ENCODE peak calls at places on chromosome 15, in nine cellular contexts. M, V, F, J, X, C, T, P and D are unnamed samples.
A peak's percentile ranks its signal among the peaks of the same experiment; 100 is the strongest.

GRCh38 chr15:47872869-47873301 is 155.6 kb downstream of the SEMA6D start:
- DNase-seq in M (no peak), V (no peak), F (no peak), J (no peak), X (no peak), C (peak; percentile 45), T (no peak), P (no peak), D (no peak)

GRCh38 chr15:56295433-56295832 is 51.8 kb upstream of the RFX7 start:
- DNase-seq in M (no peak), V (no peak), F (no peak), J (no peak), X (no peak), C (no peak), T (no peak), P (no peak), D (no peak)

GRCh38 chr15:43186003-43186353 is 775 bp downstream of the CCNDBP1 start:
- DNase-seq in M (peak; percentile 29), V (no peak), F (no peak), J (no peak), X (no peak), C (no peak), T (no peak), P (no peak), D (no peak)

GRCh38 chr15:85792102-85792731 is 2.5 kb downstream of the KLHL25 start:
- DNase-seq in M (no peak), V (no peak), F (no peak), J (no peak), X (no peak), C (no peak), T (no peak), P (no peak), D (no peak)

GRCh38 chr15:40510201-40510600 is 39.4 kb downstream of the CHST14 start:
- DNase-seq in M (no peak), V (no peak), F (no peak), J (no peak), X (no peak), C (no peak), T (no peak), P (no peak), D (no peak)

GRCh38 chr15:97521894-97522293 is 438.6 kb upstream of the ARRDC4 start:
- DNase-seq in M (peak; percentile 39), V (no peak), F (no peak), J (no peak), X (no peak), C (peak; percentile 86), T (no peak), P (peak; percentile 68), D (no peak)

GRCh38 chr15:43212299-43212698 is 8.5 kb downstream of the EPB42 start:
- DNase-seq in M (no peak), V (no peak), F (no peak), J (no peak), X (no peak), C (no peak), T (peak; percentile 16), P (no peak), D (no peak)

GRCh38 chr15:51267047-51267713 is 71.2 kb downstream of the CYP19A1 start:
- DNase-seq in M (peak; percentile 34), V (no peak), F (no peak), J (no peak), X (no peak), C (no peak), T (no peak), P (no peak), D (no peak)

GRCh38 chr15:84009616-84010015 is 226.0 kb upstream of the GOLGA6L4 start:
- DNase-seq in M (no peak), V (no peak), F (no peak), J (no peak), X (no peak), C (peak; percentile 35), T (no peak), P (no peak), D (no peak)

GRCh38 chr15:92580521-92580920 is 75.1 kb downstream of the FAM174B start:
- DNase-seq in M (no peak), V (no peak), F (no peak), J (no peak), X (no peak), C (no peak), T (no peak), P (peak; percentile 30), D (no peak)

GRCh38 chr15:52318729-52319500 is 23.3 kb upstream of the MYO5C start:
- DNase-seq in M (peak; percentile 80), V (no peak), F (no peak), J (no peak), X (no peak), C (peak; percentile 73), T (no peak), P (no peak), D (no peak)

GRCh38 chr15:63587527-63587926 is 9.7 kb upstream of the FBXL22 start:
- DNase-seq in M (no peak), V (no peak), F (peak; percentile 78), J (no peak), X (no peak), C (no peak), T (no peak), P (no peak), D (no peak)

GRCh38 chr15:45187894-45188830 is at the start of gene SHF:
- DNase-seq in M (peak; percentile 61), V (peak; percentile 65), F (peak; percentile 45), J (peak; percentile 85), X (no peak), C (peak; percentile 61), T (no peak), P (peak; percentile 91), D (no peak)

GRCh38 chr15:45429974-45430792 is 51.8 kb upstream of the GATM start:
- DNase-seq in M (peak; percentile 85), V (peak; percentile 86), F (peak; percentile 46), J (peak; percentile 70), X (peak; percentile 33), C (peak; percentile 57), T (peak; percentile 81), P (peak; percentile 81), D (peak; percentile 43)

GRCh38 chr15:62452656-62453055 is 287.6 kb upstream of the C2CD4B start:
- DNase-seq in M (no peak), V (no peak), F (no peak), J (no peak), X (no peak), C (no peak), T (no peak), P (no peak), D (no peak)

GRCh38 chr15:81859737-81860516 is 185.9 kb downstream of the MEX3B start:
- DNase-seq in M (peak; percentile 60), V (no peak), F (no peak), J (no peak), X (no peak), C (no peak), T (no peak), P (no peak), D (no peak)

GRCh38 chr15:91897585-91898372 is 44.3 kb downstream of the SLCO3A1 start:
- DNase-seq in M (no peak), V (no peak), F (no peak), J (no peak), X (no peak), C (peak; percentile 57), T (no peak), P (no peak), D (no peak)

DNA sequence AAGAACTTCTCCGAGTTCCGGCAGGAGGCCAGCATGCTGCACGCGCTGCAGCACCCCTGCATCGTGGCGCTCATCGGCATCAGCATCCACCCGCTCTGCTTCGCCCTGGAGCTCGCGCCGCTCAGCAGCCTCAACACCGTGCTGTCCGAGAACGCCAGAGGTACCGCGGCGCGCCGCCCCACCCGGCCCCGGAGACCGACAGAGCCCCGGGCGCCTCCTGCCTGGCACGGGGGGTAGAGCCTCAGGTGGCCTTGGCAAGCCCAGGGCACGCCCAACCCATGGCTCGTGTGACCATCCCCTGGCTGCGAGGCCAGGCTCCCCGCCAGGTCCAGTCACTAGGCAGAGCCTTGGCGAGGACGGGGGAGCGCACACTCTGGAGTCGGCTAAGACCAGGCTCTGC is 134.1 kb downstream of the LRRK1 start:
- DNase-seq in M (no peak), V (peak; percentile 22), F (no peak), J (no peak), X (no peak), C (no peak), T (peak; percentile 48), P (peak; percentile 53), D (peak; percentile 9)
- TF ChIP-seq POLR2A in M (no peak), V (no peak), F (no peak), J (no peak), X (no peak), C (no peak), T (no peak), P (no peak), D (no peak)

DNA sequence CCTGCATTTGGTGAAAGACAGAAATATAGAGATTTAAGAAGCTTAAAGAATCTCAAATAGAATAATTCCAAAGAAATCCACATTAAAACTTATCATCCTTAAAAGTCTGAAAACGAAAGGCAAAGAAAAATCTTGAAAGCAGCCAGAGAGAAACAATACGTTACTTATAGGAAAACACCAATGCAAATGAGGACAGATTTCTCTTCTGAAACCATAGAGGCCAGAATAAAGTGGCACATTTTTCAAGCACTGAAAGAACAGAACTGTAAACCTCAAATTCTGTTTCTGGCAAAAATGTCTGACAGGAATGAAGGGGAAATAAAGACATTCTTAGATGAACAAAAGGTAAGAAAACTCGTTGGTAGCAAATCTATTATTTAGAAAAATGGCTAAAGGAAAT is 13.8 kb upstream of the ACTC1 start:
- DNase-seq in M (no peak), V (no peak), F (no peak), J (no peak), X (no peak), C (no peak), T (no peak), P (no peak), D (no peak)
- H3K4me3 ChIP-seq in M (no peak overlapping the region), V (no peak overlapping the region), F (no peak overlapping the region), J (no peak overlapping the region), X (no peak overlapping the region), C (no peak overlapping the region), T (no peak overlapping the region), P (no peak overlapping the region), D (no peak overlapping the region)

GRCh38 chr15:75361989-75362641 is 6.3 kb downstream of the MAN2C1 start:
- DNase-seq in M (no peak), V (no peak), F (no peak), J (no peak), X (no peak), C (no peak), T (no peak), P (no peak), D (no peak)
- TF ChIP-seq POLR2A in M (no peak), V (no peak), F (no peak), J (no peak), X (no peak), C (no peak), T (no peak), P (no peak), D (no peak)

DNA sequence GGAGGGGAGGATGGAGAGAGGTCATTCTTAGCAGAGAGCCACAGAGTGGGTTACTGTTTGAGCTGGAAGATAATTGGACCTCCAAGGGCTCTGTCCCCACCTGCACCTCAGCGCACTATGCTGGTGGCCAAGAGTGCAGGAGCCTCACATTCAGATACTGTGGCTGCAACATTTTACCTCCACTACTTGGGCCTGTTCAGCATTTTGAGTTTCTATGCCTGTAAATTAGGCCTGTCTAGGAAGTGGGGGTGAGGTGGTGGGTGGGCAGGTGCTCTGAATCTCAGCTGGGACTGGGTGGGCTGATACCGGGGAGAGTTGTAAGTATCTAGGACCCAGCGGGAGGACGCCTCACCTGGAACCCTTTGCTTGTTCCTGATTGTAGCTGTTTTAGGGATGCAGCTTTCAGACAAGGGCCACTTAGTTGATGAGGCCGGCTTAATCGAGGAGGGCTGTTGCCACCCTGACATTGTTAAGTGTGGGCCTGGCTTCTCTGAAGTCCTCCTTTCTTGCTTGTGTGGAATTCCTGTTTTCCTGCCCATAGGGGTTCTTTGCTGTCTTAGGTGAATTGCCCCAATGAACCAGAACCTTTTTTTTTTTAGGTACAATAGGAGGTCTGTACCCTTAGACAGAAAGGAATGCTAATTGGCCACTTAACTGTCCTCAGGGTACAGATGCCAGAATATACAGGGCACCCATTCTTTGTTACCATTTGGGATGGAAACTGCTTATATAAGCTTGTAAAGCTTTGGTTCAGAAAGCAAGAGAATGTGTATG is 83.9 kb downstream of the SMAD3 start:
- DNase-seq in M (no peak), V (no peak), F (no peak), J (no peak), X (no peak), C (no peak), T (no peak), P (peak; percentile 64), D (no peak)
- H3K4me3 ChIP-seq in M (no peak overlapping the region), V (no peak overlapping the region), F (no peak overlapping the region), J (no peak overlapping the region), X (no peak overlapping the region), C (no peak overlapping the region), T (no peak overlapping the region), P (no peak overlapping the region), D (no peak overlapping the region)